ENCODE peak calls at places on chromosomes 7 and 10, in eight cellular contexts. Z, A, Y, W, I, D, B and G are unnamed samples.

GRCh38 chr10:36802523-36803153 is 322.8 kb upstream of the ANKRD30A start:
- DNase-seq in B (peak; percentile 33), I (peak; percentile 47), D (no peak), W (no peak), Y (no peak), A (peak; percentile 60), Z (no peak), G (peak; percentile 25)

GRCh38 chr7:66859794-66860645 is 61.0 kb upstream of the TMEM248 start:
- DNase-seq in Y (no peak), I (no peak), B (peak; percentile 11), Z (no peak), A (no peak), W (no peak), D (peak; percentile 63), G (no peak)

GRCh38 chr10:73581912-73582311 is 9.2 kb downstream of the USP54 start:
- DNase-seq in D (no peak), A (no peak), W (no peak), B (no peak), I (no peak), Z (no peak), Y (no peak), G (no peak)

GRCh38 chr10:103849880-103850571 is 5.3 kb downstream of the SH3PXD2A start:
- DNase-seq in A (peak; percentile 86), I (peak; percentile 94), Y (no peak), Z (no peak), D (no peak), B (no peak), W (peak; percentile 70), G (no peak)

GRCh38 chr7:135980665-135981180 is 3.6 kb upstream of the MTPN start:
- DNase-seq in A (peak; percentile 60), W (no peak), Z (peak; percentile 62), Y (peak; percentile 44), D (no peak), B (no peak), I (no peak), G (peak; percentile 66)

GRCh38 chr10:60517805-60518204 is 128.1 kb upstream of the ANK3 start:
- DNase-seq in W (no peak), B (no peak), Z (no peak), Y (no peak), A (peak; percentile 28), D (no peak), I (no peak), G (no peak)

GRCh38 chr7:134174797-134175261 is 47.7 kb downstream of the LRGUK start:
- DNase-seq in Y (no peak), Z (peak; percentile 8), W (no peak), B (no peak), A (peak; percentile 61), D (no peak), I (peak; percentile 87), G (peak; percentile 69)

GRCh38 chr10:86946215-86947170 is 10.9 kb downstream of the MMRN2 start:
- DNase-seq in Y (no peak), W (peak; percentile 81), D (no peak), B (no peak), I (no peak), Z (no peak), A (no peak), G (no peak)

GRCh38 chr7:85851571-85852193 is 664.8 kb upstream of the SEMA3D start:
- DNase-seq in I (peak; percentile 84), B (no peak), W (no peak), D (no peak), A (peak; percentile 81), Z (no peak), Y (no peak), G (no peak)

GRCh38 chr10:3828404-3829192 is 43.6 kb upstream of the KLF6 start:
- DNase-seq in W (no peak), A (peak; percentile 78), B (peak; percentile 62), D (no peak), Z (no peak), Y (no peak), I (peak; percentile 88), G (no peak)

GRCh38 chr7:140317597-140317996 is 80.7 kb downstream of the SLC37A3 start:
- DNase-seq in B (no peak), Z (no peak), Y (no peak), D (no peak), I (no peak), W (no peak), A (no peak), G (no peak)

GRCh38 chr10:69573056-69573806 is at the start of gene NEUROG3:
- DNase-seq in B (no peak), I (no peak), Z (peak; percentile 59), Y (no peak), A (no peak), W (no peak), D (no peak), G (no peak)

GRCh38 chr10:77430530-77430929 is 207.1 kb downstream of the KCNMA1 start:
- DNase-seq in B (no peak), I (no peak), Y (no peak), A (no peak), D (no peak), W (no peak), Z (no peak), G (no peak)
- TF ChIP-seq CTCF in B (no peak), I (no peak), Y (no peak), A (no peak), D (no peak), W (no peak), Z (no peak), G (no peak)

DNA sequence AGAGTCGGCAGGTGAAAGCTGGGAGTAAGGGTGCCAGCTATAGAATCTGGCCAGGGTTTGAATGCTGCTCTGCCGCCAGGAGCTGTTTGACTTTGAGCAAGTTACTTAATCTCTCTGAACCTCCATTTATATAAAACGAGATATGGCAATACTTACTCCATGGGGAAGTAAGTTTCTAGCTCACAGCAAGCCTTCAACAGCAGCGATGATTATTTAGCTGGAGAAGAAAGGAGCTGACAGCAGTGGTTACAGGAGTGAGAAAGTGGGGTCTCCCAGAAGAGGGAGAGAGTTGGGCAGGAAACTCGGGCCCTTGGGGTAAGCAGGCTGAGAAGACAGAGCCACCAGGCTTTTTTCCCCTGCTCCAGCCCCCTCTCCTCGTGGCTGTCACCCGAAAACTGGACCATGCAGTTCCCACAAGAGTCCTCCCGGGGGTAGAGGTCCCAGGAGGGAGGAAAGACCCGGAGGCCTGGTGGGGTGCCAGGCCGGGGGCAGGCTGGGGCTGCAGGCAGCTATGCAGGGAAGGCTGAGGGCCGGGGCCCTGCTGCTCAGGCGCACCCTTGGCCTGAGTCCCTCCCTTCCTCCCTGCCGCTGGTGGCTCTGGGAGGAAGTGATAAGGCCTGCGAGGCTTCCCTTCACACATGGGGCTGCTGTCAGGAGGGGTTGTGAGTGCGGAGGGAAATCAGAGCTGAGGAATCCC is 3.5 kb downstream of the NOS3 start:
- DNase-seq in B (peak; percentile 82), Y (no peak), A (no peak), Z (no peak), W (no peak), D (no peak), I (no peak), G (no peak)
- H3K4me3 ChIP-seq in B (peak overlapping the region; percentile 52), Y (peak overlapping the region; percentile 52), A (no peak overlapping the region), Z (no peak overlapping the region), W (peak overlapping the region; percentile 16), D (peak overlapping the region; percentile 45), I (no peak overlapping the region), G (no peak overlapping the region)

GRCh38 chr7:151727579-151728285 is 149.2 kb downstream of the PRKAG2 start:
- DNase-seq in W (peak; percentile 89), Y (peak; percentile 67), B (peak; percentile 53), Z (peak; percentile 26), D (peak; percentile 64), I (peak; percentile 91), A (peak; percentile 96), G (peak; percentile 96)
- TF ChIP-seq CTCF in W (no peak), Y (no peak), B (no peak), Z (peak; percentile 24), D (no peak), I (no peak), A (no peak), G (no peak)

DNA sequence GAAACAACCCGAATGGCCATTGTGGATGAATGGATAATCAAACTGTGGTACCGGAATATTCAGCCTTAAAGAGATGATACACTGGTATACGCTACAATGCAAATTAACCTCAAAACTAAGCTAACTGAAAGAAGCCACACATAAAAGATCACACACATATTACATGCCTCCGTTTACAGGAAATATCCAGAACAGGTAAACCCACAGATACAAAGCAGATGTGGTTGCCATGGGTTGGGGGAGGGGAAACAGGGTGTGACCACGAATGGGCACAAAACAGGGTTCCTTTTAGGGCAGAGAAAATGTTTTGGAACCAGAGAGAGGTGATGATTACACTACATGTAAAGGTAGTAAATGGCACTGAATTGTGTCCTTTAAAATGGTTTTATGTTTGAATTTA is 16.6 kb downstream of the ESYT2 start:
- DNase-seq in A (no peak), D (no peak), Z (no peak), Y (no peak), W (no peak), I (no peak), B (no peak), G (no peak)
- H3K4me3 ChIP-seq in A (no peak overlapping the region), D (no peak overlapping the region), Z (no peak overlapping the region), Y (no peak overlapping the region), W (no peak overlapping the region), I (no peak overlapping the region), B (no peak overlapping the region), G (no peak overlapping the region)

DNA sequence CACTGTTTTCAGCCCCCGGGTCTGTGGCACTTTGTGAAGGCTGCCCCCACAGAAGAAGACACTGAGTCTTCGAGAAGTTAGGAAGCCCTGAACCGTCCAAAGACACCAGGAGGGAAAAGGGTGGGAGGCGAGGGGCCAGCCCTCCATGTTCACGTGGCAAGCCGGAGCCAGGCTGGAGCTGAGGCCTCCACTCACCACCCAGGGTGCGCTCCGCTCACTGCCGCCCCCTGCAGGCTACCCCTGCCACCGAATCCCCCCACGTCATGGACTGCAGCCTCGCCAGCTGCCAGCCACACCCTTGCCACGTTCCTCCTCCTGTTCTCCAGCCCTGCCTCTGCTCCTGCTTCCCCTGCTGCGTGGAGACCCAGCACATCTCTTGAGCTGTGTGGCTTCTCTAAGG is 59.0 kb upstream of the EN2 start:
- DNase-seq in W (no peak), B (no peak), I (no peak), Z (no peak), A (no peak), D (no peak), Y (no peak), G (no peak)
- TF ChIP-seq CTCF in W (no peak), B (no peak), I (no peak), Z (peak; percentile 36), A (no peak), D (no peak), Y (no peak), G (peak; percentile 25)

DNA sequence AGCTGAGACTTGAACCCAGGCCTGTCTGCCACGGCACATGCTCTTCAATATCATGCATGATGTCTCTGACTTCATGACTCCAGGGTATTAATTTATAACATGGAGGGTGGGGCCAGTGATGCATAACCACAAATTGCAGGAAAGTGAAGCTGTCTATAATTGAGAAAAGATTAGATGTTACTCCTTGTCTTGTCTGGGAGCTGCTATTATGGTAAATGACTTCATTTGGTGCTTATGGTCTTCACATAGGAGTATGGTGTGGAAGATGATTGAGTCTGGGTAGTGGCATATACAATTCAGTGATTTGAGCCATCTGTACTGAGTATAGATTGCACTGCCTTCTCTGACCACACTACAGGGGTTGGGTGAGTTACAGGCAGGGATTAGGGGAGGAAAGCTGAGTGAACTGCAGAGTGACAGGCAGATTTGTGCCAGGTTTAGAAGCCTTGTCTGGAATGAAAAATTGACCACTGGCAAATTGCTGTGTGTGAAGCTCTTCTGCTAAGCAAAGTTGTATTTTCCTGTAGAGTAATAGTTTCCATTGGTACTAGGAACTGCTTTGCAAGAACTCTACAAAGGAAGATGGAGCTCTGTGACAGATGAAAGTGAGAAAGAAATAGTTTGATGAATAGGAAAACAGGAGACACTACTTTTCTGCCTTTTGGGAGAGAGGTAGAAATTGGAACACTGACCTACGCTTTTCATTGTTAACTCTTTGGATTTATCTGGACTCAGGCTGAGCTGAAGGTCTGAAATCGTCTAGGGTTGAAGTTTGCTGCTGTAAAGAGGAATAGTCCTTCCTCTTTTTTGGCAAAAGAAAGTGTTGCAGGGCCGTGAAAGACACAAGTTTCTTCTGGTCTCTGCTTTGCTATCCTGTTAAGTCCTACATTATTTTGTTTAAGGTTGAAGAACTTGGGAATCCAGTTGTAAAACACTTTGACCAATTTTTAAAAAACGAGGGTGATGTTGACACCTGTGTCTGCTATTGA is 2.7 kb downstream of the SND1 start:
- DNase-seq in W (no peak), Y (no peak), D (no peak), B (no peak), I (peak; percentile 16), A (peak; percentile 34), Z (no peak), G (no peak)
- H3K4me3 ChIP-seq in W (no peak overlapping the region), Y (no peak overlapping the region), D (no peak overlapping the region), B (no peak overlapping the region), I (peak overlapping the region; percentile 79), A (peak overlapping the region; percentile 99), Z (peak overlapping the region; percentile 99), G (peak overlapping the region; percentile 86)